ENCODE peak calls at places on chromosomes 5 and 9, in ten cellular contexts. Y is IMR-90, Z is Calu3, R is bronchial epithelial cell, E is RPMI8226, P is fibroblast of pulmonary artery, U is naive B cell, S is T-helper 1 cell, B is GF-D8, I is transverse colon. F is an unnamed sample.
A peak's percentile ranks its signal among the peaks of the same experiment; 100 is the strongest.

GRCh38 chr9:135123145-135123544 is 35.7 kb downstream of the OLFM1 start:
- DNase-seq in B (no peak), S (no peak), Z (no peak), Y (no peak), P (no peak), E (no peak), U (no peak), I (no peak), R (no peak), F (no peak)

GRCh38 chr5:89030781-89031180 is 147.8 kb upstream of the MEF2C start:
- DNase-seq in B (no peak), E (no peak), P (no peak), R (no peak), I (no peak), Z (no peak), Y (no peak), U (no peak), S (no peak), F (no peak)

GRCh38 chr5:149320791-149321330 is 24.4 kb upstream of the GRPEL2 start:
- DNase-seq in U (no peak), I (peak; percentile 94), B (no peak), Z (peak; percentile 93), S (no peak), R (peak; percentile 88), P (peak; percentile 97), E (peak; percentile 20), Y (peak; percentile 94), F (peak; percentile 97)

GRCh38 chr5:44809215-44809955 is 638 bp downstream of the MRPS30 start:
- DNase-seq in R (peak; percentile 68), I (peak; percentile 54), U (peak; percentile 31), S (peak; percentile 8), Y (peak; percentile 62), P (peak; percentile 58), E (peak; percentile 78), B (peak; percentile 46), Z (peak; percentile 43), F (peak; percentile 65)

GRCh38 chr5:43017438-43017820 is 22.7 kb downstream of the ANXA2R start:
- DNase-seq in Y (peak; percentile 55), S (no peak), R (no peak), I (peak; percentile 54), U (no peak), Z (no peak), B (no peak), P (peak; percentile 46), E (peak; percentile 59), F (peak; percentile 53)

GRCh38 chr5:33297760-33298216 is 143.0 kb upstream of the TARS1 start:
- DNase-seq in R (no peak), U (no peak), I (no peak), E (no peak), P (no peak), Z (no peak), B (no peak), S (no peak), Y (no peak), F (peak; percentile 22)

GRCh38 chr5:14580037-14581034 is 1.3 kb upstream of the OTULINL start:
- DNase-seq in U (no peak), P (peak; percentile 56), Y (no peak), Z (no peak), E (peak; percentile 21), R (no peak), B (no peak), I (peak; percentile 51), S (no peak), F (peak; percentile 93)

GRCh38 chr5:112681481-112681908 is 56.2 kb upstream of the APC start:
- DNase-seq in Z (no peak), E (peak; percentile 23), S (no peak), B (no peak), U (no peak), R (no peak), P (no peak), I (no peak), Y (no peak), F (no peak)

GRCh38 chr9:98303556-98304125 is 48.2 kb upstream of the TBC1D2 start:
- DNase-seq in I (no peak), Y (no peak), E (no peak), P (no peak), R (no peak), B (no peak), U (no peak), S (no peak), Z (no peak), F (no peak)

GRCh38 chr5:26487553-26487952 is 550.8 kb downstream of the CDH9 start:
- DNase-seq in P (no peak), Y (no peak), B (no peak), Z (no peak), I (no peak), U (no peak), E (no peak), S (no peak), R (no peak), F (no peak)

GRCh38 chr9:97900738-97901565 is 21.3 kb downstream of the TRMO start:
- DNase-seq in U (peak; percentile 40), Z (peak; percentile 34), B (no peak), E (peak; percentile 17), I (no peak), P (peak; percentile 71), R (peak; percentile 55), S (no peak), Y (peak; percentile 55), F (peak; percentile 46)

GRCh38 chr5:31733365-31733764 is 94.4 kb downstream of the PDZD2 start:
- DNase-seq in E (no peak), Z (no peak), P (no peak), Y (no peak), R (no peak), B (no peak), I (no peak), S (no peak), U (no peak), F (no peak)

GRCh38 chr5:14720236-14720923 is 55.9 kb downstream of the OTULIN start:
- DNase-seq in B (peak; percentile 87), Z (no peak), P (peak; percentile 52), E (no peak), S (no peak), I (no peak), R (peak; percentile 48), Y (peak; percentile 76), U (no peak), F (peak; percentile 85)

GRCh38 chr9:127197861-127198430 is 66.6 kb upstream of the GARNL3 start:
- DNase-seq in P (peak; percentile 47), Y (peak; percentile 51), B (no peak), U (no peak), Z (no peak), S (no peak), I (no peak), R (no peak), E (no peak), F (peak; percentile 70)

GRCh38 chr9:134693011-134693410 is 51.4 kb downstream of the COL5A1 start:
- DNase-seq in Z (no peak), E (no peak), P (no peak), S (no peak), I (no peak), B (no peak), Y (no peak), R (no peak), U (no peak), F (no peak)

GRCh38 chr5:14727428-14727865 is 62.9 kb downstream of the OTULIN start:
- DNase-seq in I (peak; percentile 79), Z (peak; percentile 88), R (peak; percentile 69), Y (peak; percentile 81), S (peak; percentile 43), B (peak; percentile 34), U (peak; percentile 55), E (peak; percentile 64), P (peak; percentile 88), F (peak; percentile 83)

GRCh38 chr9:100066539-100066938 is 32.3 kb downstream of the ERP44 start:
- DNase-seq in B (peak; percentile 63), R (no peak), U (peak; percentile 24), Y (peak; percentile 51), I (no peak), P (peak; percentile 67), Z (no peak), S (no peak), E (no peak), F (peak; percentile 84)

GRCh38 chr5:9513825-9514224 is 32.0 kb downstream of the SEMA5A start:
- DNase-seq in E (no peak), U (no peak), B (no peak), I (no peak), R (no peak), Z (no peak), P (peak; percentile 55), S (no peak), Y (peak; percentile 47), F (peak; percentile 65)

GRCh38 chr5:157956271-157956885 is 97.4 kb upstream of the CLINT1 start:
- DNase-seq in U (no peak), P (no peak), R (peak; percentile 25), Y (no peak), E (no peak), B (no peak), Z (no peak), I (no peak), S (no peak), F (peak; percentile 19)

GRCh38 chr9:79127661-79128060 is 444.1 kb upstream of the TLE4 start:
- DNase-seq in I (no peak), Z (no peak), B (no peak), E (no peak), R (no peak), P (no peak), U (no peak), S (no peak), Y (no peak), F (no peak)

GRCh38 chr9:133735415-133735775 is 2.8 kb downstream of the SARDH start:
- DNase-seq in E (no peak), Z (no peak), B (no peak), U (peak; percentile 24), Y (no peak), P (no peak), S (no peak), I (no peak), R (no peak), F (no peak)

GRCh38 chr5:125480901-125481300 is 734.5 kb upstream of the ZNF608 start:
- DNase-seq in I (no peak), B (no peak), U (no peak), Y (no peak), Z (no peak), P (no peak), E (no peak), R (no peak), S (no peak), F (no peak)

GRCh38 chr9:19424176-19424779 is 15.5 kb downstream of the ACER2 start:
- DNase-seq in U (no peak), S (no peak), B (no peak), E (no peak), Z (no peak), R (no peak), I (no peak), P (peak; percentile 77), Y (no peak), F (peak; percentile 51)

GRCh38 chr9:89812556-89813181 is 207.9 kb downstream of the GADD45G start:
- DNase-seq in P (no peak), B (no peak), R (no peak), Y (no peak), U (no peak), E (no peak), S (no peak), Z (no peak), I (no peak), F (no peak)

GRCh38 chr9:98334796-98335195 is 79.3 kb upstream of the TBC1D2 start:
- DNase-seq in P (no peak), Z (no peak), Y (no peak), U (no peak), R (no peak), B (no peak), I (no peak), E (no peak), S (no peak), F (no peak)

GRCh38 chr9:684055-684949 is 157.2 kb upstream of the DMRT1 start:
- DNase-seq in Z (no peak), U (no peak), B (no peak), I (no peak), Y (peak; percentile 81), S (no peak), P (peak; percentile 54), R (peak; percentile 78), E (no peak), F (peak; percentile 74)

GRCh38 chr5:115465416-115465815 is 79.2 kb downstream of the FEM1C start:
- DNase-seq in Y (peak; percentile 25), B (no peak), Z (no peak), U (no peak), S (no peak), I (no peak), P (no peak), R (peak; percentile 43), E (no peak), F (no peak)

GRCh38 chr5:177142029-177142681 is 8.6 kb downstream of the NSD1 start:
- DNase-seq in S (no peak), U (no peak), Y (peak; percentile 25), Z (no peak), P (no peak), I (no peak), E (no peak), R (no peak), B (no peak), F (peak; percentile 26)

F was measured in fibroblast of villous mesenchyme.